ENCODE peak calls at places on chromosomes 7 and 10, in five cellular contexts. One of them, this sample, is unnamed.
A peak's percentile ranks its signal among the peaks of the same experiment; 100 is the strongest.

GRCh38 chr7:43594020-43594419 is 11.1 kb downstream of the STK17A start:
- DNase-seq in iris pigment epithelial cell: no peak
- DNase-seq in natural killer cell: no peak
- DNase-seq in activated naive CD4-positive, alpha-beta T cell treated with anti-CD3 and anti-CD28 coated beads, Interleukin-2, amount 50 U/mL, for 16 hours: no peak
- DNase-seq in endothelial cell: no peak
- DNase-seq in this sample: no peak

GRCh38 chr7:99837649-99838361 is 10.0 kb downstream of the CYP3A43 start:
- DNase-seq in activated naive CD4-positive, alpha-beta T cell treated with anti-CD3 and anti-CD28 coated beads, Interleukin-2, amount 50 U/mL, for 16 hours: no peak
- DNase-seq in iris pigment epithelial cell: no peak
- DNase-seq in endothelial cell: no peak
- DNase-seq in natural killer cell: no peak
- DNase-seq in this sample: peak; percentile 38

GRCh38 chr10:1737222-1738061 is at the start of gene ADARB2:
- DNase-seq in iris pigment epithelial cell: peak; percentile 44
- DNase-seq in activated naive CD4-positive, alpha-beta T cell treated with anti-CD3 and anti-CD28 coated beads, Interleukin-2, amount 50 U/mL, for 16 hours: peak; percentile 25
- DNase-seq in endothelial cell: peak; percentile 68
- DNase-seq in natural killer cell: no peak
- DNase-seq in this sample: no peak

GRCh38 chr7:149790146-149790548 is 16.8 kb upstream of the ZNF467 start:
- DNase-seq in iris pigment epithelial cell: peak; percentile 14
- DNase-seq in activated naive CD4-positive, alpha-beta T cell treated with anti-CD3 and anti-CD28 coated beads, Interleukin-2, amount 50 U/mL, for 16 hours: peak; percentile 38
- DNase-seq in endothelial cell: peak; percentile 89
- DNase-seq in natural killer cell: peak; percentile 30
- DNase-seq in this sample: no peak

GRCh38 chr7:133217805-133218204 is 35.1 kb upstream of the EXOC4 start:
- DNase-seq in endothelial cell: no peak
- DNase-seq in activated naive CD4-positive, alpha-beta T cell treated with anti-CD3 and anti-CD28 coated beads, Interleukin-2, amount 50 U/mL, for 16 hours: no peak
- DNase-seq in natural killer cell: no peak
- DNase-seq in iris pigment epithelial cell: no peak
- DNase-seq in this sample: no peak

GRCh38 chr10:114470956-114471905 is 66.9 kb upstream of the AFAP1L2 start:
- DNase-seq in activated naive CD4-positive, alpha-beta T cell treated with anti-CD3 and anti-CD28 coated beads, Interleukin-2, amount 50 U/mL, for 16 hours: peak; percentile 60
- DNase-seq in endothelial cell: peak; percentile 44
- DNase-seq in natural killer cell: peak; percentile 45
- DNase-seq in iris pigment epithelial cell: peak; percentile 69
- DNase-seq in this sample: peak; percentile 75

GRCh38 chr10:71974489-71975011 is 10.4 kb downstream of the CHST3 start:
- DNase-seq in natural killer cell: no peak
- DNase-seq in activated naive CD4-positive, alpha-beta T cell treated with anti-CD3 and anti-CD28 coated beads, Interleukin-2, amount 50 U/mL, for 16 hours: peak; percentile 33
- DNase-seq in endothelial cell: no peak
- DNase-seq in iris pigment epithelial cell: peak; percentile 62
- DNase-seq in this sample: peak; percentile 78

GRCh38 chr10:48316236-48316635 is 9.8 kb downstream of the MAPK8 start:
- DNase-seq in iris pigment epithelial cell: no peak
- DNase-seq in natural killer cell: no peak
- DNase-seq in endothelial cell: no peak
- DNase-seq in activated naive CD4-positive, alpha-beta T cell treated with anti-CD3 and anti-CD28 coated beads, Interleukin-2, amount 50 U/mL, for 16 hours: no peak
- DNase-seq in this sample: no peak

GRCh38 chr10:67697646-67698245 is 1.8 kb upstream of the CTNNA3 start:
- DNase-seq in iris pigment epithelial cell: peak; percentile 68
- DNase-seq in activated naive CD4-positive, alpha-beta T cell treated with anti-CD3 and anti-CD28 coated beads, Interleukin-2, amount 50 U/mL, for 16 hours: no peak
- DNase-seq in natural killer cell: no peak
- DNase-seq in endothelial cell: peak; percentile 4
- DNase-seq in this sample: peak; percentile 58

GRCh38 chr10:117264776-117265175 is 23.9 kb downstream of the SLC18A2 start:
- DNase-seq in activated naive CD4-positive, alpha-beta T cell treated with anti-CD3 and anti-CD28 coated beads, Interleukin-2, amount 50 U/mL, for 16 hours: no peak
- DNase-seq in iris pigment epithelial cell: no peak
- DNase-seq in natural killer cell: no peak
- DNase-seq in endothelial cell: no peak
- DNase-seq in this sample: no peak

GRCh38 chr10:99695761-99696160 is 36.2 kb downstream of the COX15 start:
- DNase-seq in endothelial cell: no peak
- DNase-seq in activated naive CD4-positive, alpha-beta T cell treated with anti-CD3 and anti-CD28 coated beads, Interleukin-2, amount 50 U/mL, for 16 hours: no peak
- DNase-seq in iris pigment epithelial cell: peak; percentile 65
- DNase-seq in natural killer cell: no peak
- DNase-seq in this sample: peak; percentile 7

GRCh38 chr7:97075928-97076327 is 41.6 kb upstream of the SDHAF3 start:
- DNase-seq in endothelial cell: no peak
- DNase-seq in natural killer cell: no peak
- DNase-seq in iris pigment epithelial cell: no peak
- DNase-seq in activated naive CD4-positive, alpha-beta T cell treated with anti-CD3 and anti-CD28 coated beads, Interleukin-2, amount 50 U/mL, for 16 hours: no peak
- DNase-seq in this sample: no peak

GRCh38 chr10:128051548-128051947 is 74.7 kb downstream of the MKI67 start:
- DNase-seq in activated naive CD4-positive, alpha-beta T cell treated with anti-CD3 and anti-CD28 coated beads, Interleukin-2, amount 50 U/mL, for 16 hours: no peak
- DNase-seq in iris pigment epithelial cell: no peak
- DNase-seq in natural killer cell: no peak
- DNase-seq in endothelial cell: no peak
- DNase-seq in this sample: no peak